ENCODE peak calls at places on chromosomes 7 and 10, in nine cellular contexts. K is CD8-positive, alpha-beta T cell; U is NCI-H2107; D is NCI-H446 treated with DMSO at 0.1 percent for 48 hours; I is Caki2; C is AG04450; J is AG09319; L is endothelial cell of umbilical vein; X is NCI-H1105 treated with DMSO at 0.1 percent for 48 hours. H is an unnamed sample.

GRCh38 chr10:124561206-124561605 is 99.6 kb downstream of the LHPP start:
- DNase-seq in K (no peak), U (no peak), D (no peak), I (no peak), C (no peak), J (no peak), L (no peak), X (no peak), H (no peak)

GRCh38 chr7:98354511-98355249 is 46.2 kb downstream of the BAIAP2L1 start:
- DNase-seq in K (no peak), U (no peak), D (no peak), I (peak), C (no peak), J (no peak), L (peak), X (no peak), H (peak)

GRCh38 chr10:58967551-58968418 is 208.7 kb upstream of the PHYHIPL start:
- DNase-seq in K (no peak), U (no peak), D (no peak), I (peak), C (no peak), J (no peak), L (no peak), X (peak), H (no peak)

GRCh38 chr10:123140164-123140982 is 4.6 kb downstream of the HMX3 start:
- DNase-seq in K (no peak), U (no peak), D (no peak), I (no peak), C (no peak), J (no peak), L (no peak), X (no peak), H (no peak)

GRCh38 chr7:95527033-95527775 is 41.5 kb downstream of the ASB4 start:
- DNase-seq in K (no peak), U (peak), D (no peak), I (peak), C (no peak), J (peak), L (peak), X (peak), H (peak)

GRCh38 chr7:78679477-78679876 is 774.0 kb downstream of the MAGI2 start:
- DNase-seq in K (no peak), U (no peak), D (no peak), I (no peak), C (no peak), J (no peak), L (no peak), X (no peak), H (no peak)

GRCh38 chr7:147400221-147400689 is 1190.3 kb upstream of the C7orf33 start:
- DNase-seq in K (no peak), U (no peak), D (no peak), I (peak), C (peak), J (no peak), L (no peak), X (no peak), H (no peak)

GRCh38 chr10:59536151-59536550 is 173.5 kb downstream of the SLC16A9 start:
- DNase-seq in K (no peak), U (no peak), D (no peak), I (peak), C (peak), J (peak), L (peak), X (no peak), H (peak)

GRCh38 chr10:3391657-3392056 is 219.1 kb upstream of the PITRM1 start:
- DNase-seq in K (no peak), U (no peak), D (no peak), I (no peak), C (peak), J (no peak), L (no peak), X (no peak), H (no peak)

GRCh38 chr7:84085147-84085546 is 109.4 kb downstream of the SEMA3A start:
- DNase-seq in K (no peak), U (no peak), D (peak), I (no peak), C (peak), J (no peak), L (peak), X (no peak), H (no peak)

GRCh38 chr10:72259491-72260214 is 14.1 kb upstream of the DDIT4 start:
- DNase-seq in K (no peak), U (no peak), D (no peak), I (no peak), C (no peak), J (peak), L (no peak), X (no peak), H (no peak)

GRCh38 chr7:155296788-155297516 is 726 bp upstream of the INSIG1 start:
- DNase-seq in K (peak), U (no peak), D (no peak), I (no peak), C (peak), J (peak), L (peak), X (peak), H (peak)

GRCh38 chr7:38975944-38976392 is 1.7 kb upstream of the POU6F2 start:
- DNase-seq in K (no peak), U (no peak), D (no peak), I (no peak), C (no peak), J (no peak), L (no peak), X (no peak), H (no peak)

GRCh38 chr10:68184546-68184945 is 47.4 kb downstream of the ATOH7 start:
- DNase-seq in K (no peak), U (no peak), D (no peak), I (no peak), C (no peak), J (no peak), L (peak), X (no peak), H (peak)

GRCh38 chr7:106824458-106824857 is 40.6 kb upstream of the PIK3CG start:
- DNase-seq in K (no peak), U (no peak), D (no peak), I (peak), C (no peak), J (no peak), L (no peak), X (no peak), H (no peak)

GRCh38 chr7:237385-237784 is 45.0 kb downstream of the FAM20C start:
- DNase-seq in K (no peak), U (no peak), D (no peak), I (no peak), C (no peak), J (no peak), L (no peak), X (no peak), H (no peak)

GRCh38 chr10:62380002-62380401 is 5.8 kb downstream of the ZNF365 start:
- DNase-seq in K (no peak), U (no peak), D (no peak), I (peak), C (peak), J (no peak), L (no peak), X (no peak), H (no peak)

GRCh38 chr7:32500922-32501341 is 5.6 kb downstream of the AVL9 start:
- DNase-seq in K (no peak), U (no peak), D (peak), I (peak), C (no peak), J (no peak), L (peak), X (no peak), H (peak)

GRCh38 chr10:117543245-117543998 is 876 bp downstream of the EMX2 start:
- DNase-seq in K (no peak), U (no peak), D (no peak), I (peak), C (no peak), J (no peak), L (no peak), X (peak), H (no peak)

GRCh38 chr10:23187155-23187554 is 5.0 kb upstream of the PTF1A start:
- DNase-seq in K (no peak), U (no peak), D (no peak), I (no peak), C (no peak), J (no peak), L (no peak), X (no peak), H (no peak)

GRCh38 chr10:95503012-95503411 is 58.2 kb downstream of the SORBS1 start:
- DNase-seq in K (no peak), U (no peak), D (no peak), I (no peak), C (no peak), J (no peak), L (no peak), X (no peak), H (no peak)

GRCh38 chr7:140316165-140316661 is 82.1 kb downstream of the SLC37A3 start:
- DNase-seq in K (no peak), U (peak), D (peak), I (peak), C (peak), J (peak), L (peak), X (peak), H (peak)

GRCh38 chr10:3978762-3979161 is 193.8 kb upstream of the KLF6 start:
- DNase-seq in K (no peak), U (no peak), D (no peak), I (no peak), C (no peak), J (no peak), L (no peak), X (no peak), H (no peak)

GRCh38 chr7:2757904-2758672 is 70.1 kb downstream of the AMZ1 start:
- DNase-seq in K (no peak), U (no peak), D (peak), I (peak), C (peak), J (peak), L (peak), X (no peak), H (peak)

GRCh38 chr7:108455833-108456677 is at the start of gene NRCAM:
- DNase-seq in K (peak), U (peak), D (peak), I (peak), C (no peak), J (no peak), L (peak), X (peak), H (no peak)